ENCODE peak calls at places on chromosomes 11 and 22, in eight cellular contexts. R is endothelial cell of umbilical vein, H is K562, N is HepG2, S is H1, X is SK-N-SH, I is HCT116, Z is GM12878. Y is an unnamed sample.

GRCh38 chr11:119044708-119045107 is 12.3 kb downstream of the HYOU1 start:
- DNase-seq in I (no peak), N (no peak), R (no peak), S (no peak), H (peak), Z (no peak), X (peak), Y (no peak)

GRCh38 chr11:121722431-121723256 is 269.9 kb upstream of the SORL1-AS1 start:
- DNase-seq in X (peak), H (no peak), Z (no peak), I (no peak), R (peak), S (peak), N (peak), Y (no peak)

GRCh38 chr11:95991101-95991500 is 67.2 kb upstream of the MTMR2 start:
- DNase-seq in N (no peak), S (no peak), R (no peak), Z (no peak), I (no peak), H (no peak), X (no peak), Y (no peak)

GRCh38 chr11:102485095-102485722 is 32.6 kb upstream of the TMEM123 start:
- DNase-seq in H (no peak), N (peak), I (no peak), S (no peak), Z (no peak), R (no peak), X (no peak), Y (no peak)

GRCh38 chr11:14578551-14578956 is 58.4 kb upstream of the PSMA1 start:
- DNase-seq in R (peak), I (no peak), S (no peak), H (peak), N (peak), X (peak), Z (peak), Y (peak)

GRCh38 chr11:118705111-118705741 is 25.8 kb upstream of the TREH start:
- DNase-seq in I (no peak), H (no peak), S (no peak), X (no peak), N (no peak), Z (no peak), R (no peak), Y (no peak)

GRCh38 chr11:120863359-120863758 is 160.5 kb upstream of the TBCEL start:
- DNase-seq in N (no peak), R (no peak), Z (no peak), I (no peak), H (no peak), S (no peak), X (no peak), Y (no peak)

GRCh38 chr22:27719535-27720227 is 81.9 kb downstream of the MN1 start:
- DNase-seq in Z (no peak), S (no peak), I (no peak), H (peak), N (peak), R (no peak), X (no peak), Y (no peak)

DNA sequence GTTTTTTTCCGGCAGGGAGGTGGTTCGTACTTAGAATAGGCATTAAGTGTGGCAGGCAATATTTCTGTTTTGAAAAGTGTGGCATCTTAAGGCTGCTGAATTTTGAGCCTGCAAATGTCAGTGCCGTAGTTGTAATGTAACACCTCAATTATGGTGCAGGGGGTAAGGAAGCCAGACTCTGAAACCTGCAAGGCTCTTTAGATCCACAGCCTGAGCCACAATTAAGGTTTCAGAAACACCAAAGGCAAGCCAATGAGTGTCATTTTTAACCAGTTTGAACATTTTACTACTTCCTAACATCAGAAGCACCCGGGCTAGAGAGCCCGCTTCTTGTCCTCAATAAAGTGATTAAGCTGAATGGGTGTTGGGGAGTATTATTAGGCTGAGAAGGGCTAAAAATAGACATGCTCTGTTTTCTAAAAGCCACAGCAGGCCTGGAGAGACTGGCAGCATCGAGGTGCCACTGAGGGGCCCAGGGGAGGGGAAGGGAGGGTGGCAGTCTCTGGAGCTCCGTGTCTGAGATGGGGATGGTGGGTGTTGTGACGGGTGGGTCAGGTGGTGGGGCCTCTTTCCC is 113.4 kb downstream of the ZBTB16 start:
- DNase-seq in X (no peak), R (no peak), S (no peak), I (no peak), N (no peak), Z (no peak), H (no peak), Y (no peak)
- TF ChIP-seq POLR2AphosphoS5 in X (no peak), R (no peak), S (no peak), I (no peak), N (no peak), Z (no peak), H (no peak), Y (no peak)

GRCh38 chr22:29632672-29633071 is 29.2 kb downstream of the NF2 start:
- DNase-seq in Z (no peak), R (no peak), N (no peak), X (no peak), H (no peak), I (no peak), S (no peak), Y (no peak)
- H3K9ac ChIP-seq in Z (no peak), R (no peak), N (no peak), X (no peak), H (no peak), I (no peak), S (no peak), Y (no peak)

DNA sequence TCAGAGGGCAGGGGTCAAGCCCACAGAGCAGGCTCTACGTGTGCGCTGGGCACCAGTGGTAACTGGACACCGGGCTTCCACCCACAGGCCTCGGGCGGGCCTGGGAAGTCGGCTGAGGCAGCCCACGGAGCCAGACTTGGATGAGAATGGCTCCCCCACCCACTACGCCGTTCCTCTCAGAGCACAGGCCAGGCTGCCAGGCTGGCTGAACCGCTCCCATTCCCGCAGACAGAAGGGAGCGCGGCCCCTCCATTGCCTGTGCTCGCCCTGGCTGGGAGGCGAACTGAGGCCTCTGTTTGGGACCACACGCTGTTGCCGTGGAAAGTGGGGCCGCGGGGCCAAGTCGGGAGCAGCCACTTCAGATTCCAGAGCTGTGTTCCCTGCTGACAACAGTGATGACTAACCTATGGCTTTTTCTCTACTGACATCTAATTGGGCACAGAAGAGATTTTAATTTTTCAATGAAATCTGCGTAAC is 63.9 kb downstream of the MYH9 start:
- DNase-seq in S (no peak), N (no peak), R (no peak), Z (no peak), X (no peak), H (no peak), I (no peak), Y (no peak)
- TF ChIP-seq POLR2AphosphoS5 in S (peak), N (no peak), R (no peak), Z (no peak), X (no peak), H (no peak), I (no peak), Y (no peak)

DNA sequence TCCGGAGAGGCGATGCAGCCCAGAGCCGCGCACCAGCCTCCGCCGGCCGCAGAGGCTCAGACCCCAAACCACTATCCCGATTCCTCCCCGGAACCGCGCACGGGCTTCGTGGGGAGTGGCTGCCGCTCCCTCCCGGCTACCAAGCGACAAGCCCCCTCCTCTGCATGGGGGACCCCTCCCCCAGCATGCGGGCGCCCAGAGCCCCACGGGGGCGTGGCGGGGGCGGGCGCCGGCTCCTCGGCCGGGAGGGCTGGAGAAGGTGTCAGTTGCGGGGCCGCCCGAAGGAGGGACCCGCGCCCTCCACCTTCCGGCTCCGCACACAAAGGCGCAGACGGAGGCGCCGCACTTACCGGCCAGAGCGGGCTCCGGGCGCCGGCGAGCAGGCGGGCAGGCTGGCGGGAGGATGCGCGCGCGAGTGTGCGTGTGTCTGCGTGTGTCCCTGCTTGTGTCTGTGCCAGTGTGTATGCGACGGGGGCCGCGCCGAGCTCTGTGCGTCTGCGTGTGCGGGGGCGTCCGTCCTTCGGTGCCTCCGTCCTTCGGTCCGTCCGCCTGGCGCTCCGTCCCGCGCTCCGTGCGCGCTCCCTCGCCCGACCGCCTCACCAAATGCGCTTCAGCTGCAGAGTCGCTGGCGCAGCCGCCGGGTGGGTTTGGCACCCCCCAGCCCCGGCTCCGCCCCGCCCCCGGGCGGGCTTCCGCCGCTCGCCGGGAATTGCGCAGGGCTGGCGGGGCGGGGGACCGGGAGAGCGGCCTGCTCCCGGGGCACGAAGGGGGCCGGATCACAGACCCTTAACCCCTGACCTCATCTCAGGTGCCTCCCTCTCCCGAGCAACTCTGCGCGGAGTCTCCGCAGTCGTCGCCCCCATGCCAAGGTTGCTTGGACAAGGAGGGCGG is at the start of gene PTPN5:
- DNase-seq in N (no peak), H (no peak), R (no peak), X (peak), S (no peak), Z (no peak), I (no peak), Y (no peak)
- H3K9ac ChIP-seq in N (no peak), H (no peak), R (no peak), X (no peak), S (peak), Z (no peak), I (no peak), Y (no peak)

GRCh38 chr22:41902016-41902415 is 12.9 kb downstream of the SHISA8 start:
- DNase-seq in N (no peak), Z (no peak), S (no peak), R (no peak), I (no peak), X (no peak), H (no peak), Y (no peak)

GRCh38 chr22:41899992-41900651 is 14.8 kb downstream of the SHISA8 start:
- DNase-seq in Z (no peak), N (no peak), S (no peak), X (no peak), I (no peak), R (no peak), H (no peak), Y (no peak)

GRCh38 chr22:41898645-41899044 is 16.2 kb downstream of the SHISA8 start:
- DNase-seq in Z (no peak), I (no peak), R (no peak), S (no peak), H (no peak), X (no peak), N (no peak), Y (no peak)

GRCh38 chr22:41899110-41899509 is 15.8 kb downstream of the SHISA8 start:
- DNase-seq in I (no peak), S (no peak), H (no peak), Z (no peak), R (no peak), X (no peak), N (no peak), Y (no peak)

DNA sequence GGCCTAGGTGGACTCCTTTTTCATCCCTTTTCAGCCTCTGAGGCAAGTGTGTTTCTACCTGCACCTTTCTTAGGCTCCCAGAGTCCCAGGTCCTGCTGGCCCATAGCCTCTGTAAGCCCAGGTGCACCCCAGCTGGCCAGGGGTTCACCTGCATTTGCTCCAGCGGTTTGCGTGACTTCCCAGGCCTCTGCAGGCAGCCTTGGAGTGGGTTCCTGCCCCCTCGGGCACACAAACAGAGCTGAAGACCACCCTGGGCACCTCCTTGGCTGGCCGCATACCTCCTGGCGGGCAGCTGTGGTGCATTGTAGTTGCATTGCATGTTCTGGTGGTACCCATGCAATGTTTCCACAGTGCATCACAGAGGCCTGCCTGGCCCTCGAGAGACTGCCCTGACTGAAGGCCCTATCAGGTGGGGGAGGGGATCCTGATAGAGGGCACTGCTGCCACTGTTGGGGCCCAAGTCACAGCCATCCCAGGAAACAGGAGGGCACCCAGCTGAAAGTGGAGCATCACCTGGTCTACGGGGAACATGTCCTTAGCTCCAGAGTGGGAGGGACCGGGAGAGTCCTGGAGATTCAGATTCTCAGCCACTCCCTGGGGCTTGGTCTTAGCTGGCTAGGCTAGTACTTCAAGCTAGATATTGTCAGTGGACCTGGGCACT is 14.1 kb downstream of the SHISA8 start:
- DNase-seq in Z (no peak), H (no peak), N (no peak), X (no peak), S (no peak), I (no peak), R (no peak), Y (no peak)
- TF ChIP-seq POLR2AphosphoS5 in Z (no peak), H (no peak), N (no peak), X (no peak), S (no peak), I (no peak), R (no peak), Y (no peak)

GRCh38 chr22:44737414-44738346 is 14.7 kb upstream of the ARHGAP8 start:
- DNase-seq in H (no peak), S (no peak), X (peak), R (no peak), I (no peak), N (no peak), Z (no peak), Y (no peak)
- H3K9ac ChIP-seq in H (no peak), S (no peak), X (no peak), R (no peak), I (peak), N (no peak), Z (no peak), Y (no peak)

GRCh38 chr11:86800076-86800955 is at the start of gene PRSS23:
- DNase-seq in Z (no peak), R (peak), S (no peak), X (peak), I (no peak), N (no peak), H (peak), Y (no peak)
- TF ChIP-seq POLR2AphosphoS5 in Z (no peak), R (peak), S (peak), X (peak), I (peak), N (no peak), H (no peak), Y (no peak)

Y was measured in SK-N-MC.